ENCODE peak calls at places on chromosomes 3 and 15, in nine cellular contexts. G is fibroblast of lung; I is left ventricle myocardium superior; R is stimulated activated CD4-positive, alpha-beta T cell treated with anti-CD3 and anti-CD28 coated beads, Interleukin-4, amount 100 ng/mL, for 48 hours; Z is NCI-H460; P is stimulated activated CD8-positive, alpha-beta memory T cell treated with anti-CD3 and anti-CD28 coated beads, Interleukin-15, amount 100 ng/mL, for 24 hours; X is T-cell; N is CD4-positive, alpha-beta T cell; C is BJ. V is an unnamed sample.

GRCh38 chr3:9270704-9271103 is 21.3 kb upstream of the SRGAP3 start:
- DNase-seq in G (no peak), I (no peak), R (no peak), Z (no peak), P (no peak), X (no peak), N (no peak), C (no peak), V (no peak)

GRCh38 chr3:137709011-137709601 is 55.0 kb upstream of the SOX14 start:
- DNase-seq in G (no peak), I (no peak), R (no peak), Z (no peak), P (no peak), X (no peak), N (no peak), C (no peak), V (peak; percentile 6)

GRCh38 chr15:73956276-73957086 is 30.2 kb downstream of the LOXL1 start:
- DNase-seq in G (peak; percentile 84), I (no peak), R (no peak), Z (peak; percentile 81), P (no peak), X (no peak), N (no peak), C (peak; percentile 85), V (peak; percentile 47)

GRCh38 chr3:101381809-101382208 is 61.4 kb upstream of the IMPG2 start:
- DNase-seq in G (peak; percentile 73), I (no peak), R (no peak), Z (peak; percentile 17), P (no peak), X (no peak), N (no peak), C (peak; percentile 6), V (no peak)

GRCh38 chr15:87733005-87733404 is 523.5 kb downstream of the NTRK3 start:
- DNase-seq in G (no peak), I (no peak), R (no peak), Z (no peak), P (no peak), X (no peak), N (no peak), C (no peak), V (peak; percentile 11)

GRCh38 chr15:67063689-67064606 is 1.5 kb upstream of the SMAD3 start:
- DNase-seq in G (no peak), I (peak; percentile 54), R (no peak), Z (no peak), P (no peak), X (no peak), N (no peak), C (no peak), V (no peak)

GRCh38 chr3:153162513-153163348 is 705 bp downstream of the RAP2B start:
- DNase-seq in G (peak; percentile 39), I (peak; percentile 60), R (peak; percentile 24), Z (no peak), P (peak; percentile 19), X (peak; percentile 28), N (peak; percentile 9), C (no peak), V (no peak)

GRCh38 chr3:177336841-177337430 is 139.7 kb upstream of the TBL1XR1 start:
- DNase-seq in G (peak; percentile 20), I (no peak), R (no peak), Z (no peak), P (no peak), X (no peak), N (no peak), C (no peak), V (no peak)

V was measured in H54.